ENCODE peak calls at places on chromosomes 16 and 17, in ten cellular contexts. A, K, B, W, Y, V, X, M, S and C are unnamed samples.

GRCh38 chr16:79677799-79678525 is 77.4 kb upstream of the MAF start:
- DNase-seq in A (no peak), K (peak), B (no peak), W (no peak), Y (no peak), V (no peak), X (no peak), M (no peak), S (no peak), C (no peak)

GRCh38 chr16:2022723-2023097 is 3.1 kb downstream of the NPW start:
- DNase-seq in A (no peak), K (no peak), B (no peak), W (peak), Y (peak), V (no peak), X (no peak), M (no peak), S (no peak), C (no peak)

GRCh38 chr16:56530872-56531271 is 11.0 kb upstream of the BBS2 start:
- DNase-seq in A (no peak), K (no peak), B (no peak), W (no peak), Y (peak), V (no peak), X (no peak), M (peak), S (no peak), C (no peak)

GRCh38 chr17:55577011-55577586 is 65.8 kb upstream of the SMIM36 start:
- DNase-seq in A (no peak), K (peak), B (peak), W (peak), Y (peak), V (peak), X (peak), M (peak), S (no peak), C (no peak)

GRCh38 chr16:28821874-28822519 is 802 bp upstream of the ATXN2L start:
- DNase-seq in A (no peak), K (no peak), B (no peak), W (no peak), Y (no peak), V (no peak), X (no peak), M (no peak), S (no peak), C (no peak)

GRCh38 chr16:68362952-68363846 is 52.4 kb downstream of the PRMT7 start:
- DNase-seq in A (no peak), K (no peak), B (no peak), W (no peak), Y (no peak), V (no peak), X (no peak), M (no peak), S (no peak), C (no peak)

GRCh38 chr16:78105517-78105916 is 6.1 kb downstream of the WWOX start:
- DNase-seq in A (no peak), K (no peak), B (no peak), W (no peak), Y (no peak), V (no peak), X (no peak), M (no peak), S (no peak), C (no peak)

GRCh38 chr17:50136096-50136687 is 6.2 kb upstream of the SAMD14 start:
- DNase-seq in A (no peak), K (no peak), B (no peak), W (no peak), Y (no peak), V (no peak), X (no peak), M (no peak), S (no peak), C (no peak)

GRCh38 chr16:85102106-85102630 is 10.1 kb downstream of the CIBAR2 start:
- DNase-seq in A (no peak), K (no peak), B (no peak), W (no peak), Y (no peak), V (no peak), X (no peak), M (no peak), S (no peak), C (no peak)

GRCh38 chr16:2673066-2673999 is 9.0 kb upstream of the KCTD5 start:
- DNase-seq in A (peak), K (peak), B (peak), W (peak), Y (peak), V (peak), X (peak), M (peak), S (peak), C (peak)

GRCh38 chr17:62780273-62780672 is 27.8 kb downstream of the MARCHF10 start:
- DNase-seq in A (no peak), K (no peak), B (no peak), W (peak), Y (no peak), V (peak), X (no peak), M (no peak), S (no peak), C (no peak)

GRCh38 chr16:66476328-66477027 is 49.4 kb downstream of the BEAN1 start:
- DNase-seq in A (no peak), K (no peak), B (no peak), W (peak), Y (no peak), V (no peak), X (no peak), M (no peak), S (no peak), C (peak)

GRCh38 chr17:82397449-82398335 is 20.5 kb upstream of the HEXD start:
- DNase-seq in A (no peak), K (no peak), B (no peak), W (no peak), Y (no peak), V (no peak), X (no peak), M (no peak), S (no peak), C (no peak)

GRCh38 chr17:7004398-7005253 is 7.8 kb upstream of the RNASEK start:
- DNase-seq in A (no peak), K (peak), B (peak), W (no peak), Y (peak), V (no peak), X (no peak), M (peak), S (no peak), C (no peak)

GRCh38 chr16:695355-696089 is 5.3 kb upstream of the WDR24 start:
- DNase-seq in A (no peak), K (peak), B (no peak), W (peak), Y (no peak), V (no peak), X (no peak), M (no peak), S (no peak), C (no peak)

GRCh38 chr17:48153711-48154642 is 46.4 kb downstream of the SNX11 start:
- DNase-seq in A (no peak), K (peak), B (peak), W (peak), Y (peak), V (no peak), X (no peak), M (peak), S (no peak), C (no peak)

GRCh38 chr17:83078378-83079339 is 750 bp upstream of the METRNL start:
- DNase-seq in A (no peak), K (no peak), B (peak), W (peak), Y (no peak), V (no peak), X (no peak), M (no peak), S (no peak), C (no peak)

GRCh38 chr16:8931864-8932263 is 31.8 kb downstream of the USP7 start:
- DNase-seq in A (no peak), K (peak), B (peak), W (peak), Y (peak), V (peak), X (no peak), M (peak), S (peak), C (no peak)

GRCh38 chr17:17328251-17328650 is 25.1 kb downstream of the NT5M start:
- DNase-seq in A (no peak), K (no peak), B (no peak), W (no peak), Y (no peak), V (no peak), X (no peak), M (no peak), S (no peak), C (no peak)

GRCh38 chr17:54967621-54968258 is 714 bp downstream of the COX11 start:
- DNase-seq in A (no peak), K (peak), B (peak), W (peak), Y (peak), V (no peak), X (no peak), M (peak), S (no peak), C (no peak)

GRCh38 chr17:28698253-28698941 is 13.3 kb downstream of the PROCA1 start:
- DNase-seq in A (no peak), K (peak), B (no peak), W (no peak), Y (no peak), V (no peak), X (no peak), M (no peak), S (no peak), C (no peak)